ENCODE peak calls at places on chromosomes 7 and 10, in nine cellular contexts. One of them, this sample, is unnamed.

GRCh38 chr10:90470971-90471370 is 386.9 kb downstream of the HTR7 start:
- DNase-seq in activated CD4-positive, alpha-beta T cell treated with anti-CD3 and anti-CD28 coated beads, Interleukin-2, amount 50 U/mL, for 4 hours: no peak
- DNase-seq in left cardiac atrium: no peak
- DNase-seq in activated naive CD8-positive, alpha-beta T cell treated with anti-CD3 and anti-CD28 coated beads, Interleukin-2, amount 50 U/mL, for 24 hours: no peak
- DNase-seq in Caki2: no peak
- DNase-seq in GM12865: no peak
- DNase-seq in stimulated activated CD4-positive, alpha-beta T cell treated with anti-CD3 and anti-CD28 coated beads, Interleukin-12 subunit alpha, Interleukin-12 subunit beta, amount 100 ng/mL, for 48 hours: no peak
- DNase-seq in ascending aorta: no peak
- DNase-seq in fibroblast of lung: no peak
- DNase-seq in this sample: no peak

GRCh38 chr7:47392241-47392759 is 189.6 kb downstream of the TNS3 start:
- DNase-seq in activated CD4-positive, alpha-beta T cell treated with anti-CD3 and anti-CD28 coated beads, Interleukin-2, amount 50 U/mL, for 4 hours: no peak
- DNase-seq in left cardiac atrium: peak; percentile 79
- DNase-seq in activated naive CD8-positive, alpha-beta T cell treated with anti-CD3 and anti-CD28 coated beads, Interleukin-2, amount 50 U/mL, for 24 hours: no peak
- DNase-seq in Caki2: no peak
- DNase-seq in GM12865: no peak
- DNase-seq in stimulated activated CD4-positive, alpha-beta T cell treated with anti-CD3 and anti-CD28 coated beads, Interleukin-12 subunit alpha, Interleukin-12 subunit beta, amount 100 ng/mL, for 48 hours: no peak
- DNase-seq in ascending aorta: peak; percentile 84
- DNase-seq in fibroblast of lung: peak; percentile 98
- DNase-seq in this sample: no peak

GRCh38 chr10:132582795-132583194 is 45.2 kb downstream of the INPP5A start:
- DNase-seq in activated CD4-positive, alpha-beta T cell treated with anti-CD3 and anti-CD28 coated beads, Interleukin-2, amount 50 U/mL, for 4 hours: no peak
- DNase-seq in left cardiac atrium: no peak
- DNase-seq in activated naive CD8-positive, alpha-beta T cell treated with anti-CD3 and anti-CD28 coated beads, Interleukin-2, amount 50 U/mL, for 24 hours: no peak
- DNase-seq in Caki2: no peak
- DNase-seq in GM12865: no peak
- DNase-seq in stimulated activated CD4-positive, alpha-beta T cell treated with anti-CD3 and anti-CD28 coated beads, Interleukin-12 subunit alpha, Interleukin-12 subunit beta, amount 100 ng/mL, for 48 hours: no peak
- DNase-seq in ascending aorta: no peak
- DNase-seq in fibroblast of lung: no peak
- DNase-seq in this sample: no peak

GRCh38 chr10:86691333-86692022 is 23.2 kb downstream of the LDB3 start:
- DNase-seq in activated CD4-positive, alpha-beta T cell treated with anti-CD3 and anti-CD28 coated beads, Interleukin-2, amount 50 U/mL, for 4 hours: no peak
- DNase-seq in left cardiac atrium: no peak
- DNase-seq in activated naive CD8-positive, alpha-beta T cell treated with anti-CD3 and anti-CD28 coated beads, Interleukin-2, amount 50 U/mL, for 24 hours: no peak
- DNase-seq in Caki2: no peak
- DNase-seq in GM12865: no peak
- DNase-seq in stimulated activated CD4-positive, alpha-beta T cell treated with anti-CD3 and anti-CD28 coated beads, Interleukin-12 subunit alpha, Interleukin-12 subunit beta, amount 100 ng/mL, for 48 hours: no peak
- DNase-seq in ascending aorta: no peak
- DNase-seq in fibroblast of lung: no peak
- DNase-seq in this sample: no peak

GRCh38 chr7:26397786-26398435 is 106.2 kb downstream of the SNX10 start:
- DNase-seq in activated CD4-positive, alpha-beta T cell treated with anti-CD3 and anti-CD28 coated beads, Interleukin-2, amount 50 U/mL, for 4 hours: peak; percentile 0
- DNase-seq in left cardiac atrium: peak; percentile 53
- DNase-seq in activated naive CD8-positive, alpha-beta T cell treated with anti-CD3 and anti-CD28 coated beads, Interleukin-2, amount 50 U/mL, for 24 hours: no peak
- DNase-seq in Caki2: no peak
- DNase-seq in GM12865: peak; percentile 54
- DNase-seq in stimulated activated CD4-positive, alpha-beta T cell treated with anti-CD3 and anti-CD28 coated beads, Interleukin-12 subunit alpha, Interleukin-12 subunit beta, amount 100 ng/mL, for 48 hours: no peak
- DNase-seq in ascending aorta: no peak
- DNase-seq in fibroblast of lung: no peak
- DNase-seq in this sample: no peak

GRCh38 chr7:45342236-45342635 is 184.6 kb downstream of the RAMP3 start:
- DNase-seq in activated CD4-positive, alpha-beta T cell treated with anti-CD3 and anti-CD28 coated beads, Interleukin-2, amount 50 U/mL, for 4 hours: no peak
- DNase-seq in left cardiac atrium: no peak
- DNase-seq in activated naive CD8-positive, alpha-beta T cell treated with anti-CD3 and anti-CD28 coated beads, Interleukin-2, amount 50 U/mL, for 24 hours: no peak
- DNase-seq in Caki2: no peak
- DNase-seq in GM12865: no peak
- DNase-seq in stimulated activated CD4-positive, alpha-beta T cell treated with anti-CD3 and anti-CD28 coated beads, Interleukin-12 subunit alpha, Interleukin-12 subunit beta, amount 100 ng/mL, for 48 hours: no peak
- DNase-seq in ascending aorta: no peak
- DNase-seq in fibroblast of lung: no peak
- DNase-seq in this sample: no peak

GRCh38 chr7:150335101-150335773 is 6.2 kb downstream of the RARRES2 start:
- DNase-seq in activated CD4-positive, alpha-beta T cell treated with anti-CD3 and anti-CD28 coated beads, Interleukin-2, amount 50 U/mL, for 4 hours: no peak
- DNase-seq in left cardiac atrium: no peak
- DNase-seq in activated naive CD8-positive, alpha-beta T cell treated with anti-CD3 and anti-CD28 coated beads, Interleukin-2, amount 50 U/mL, for 24 hours: no peak
- DNase-seq in Caki2: no peak
- DNase-seq in GM12865: no peak
- DNase-seq in stimulated activated CD4-positive, alpha-beta T cell treated with anti-CD3 and anti-CD28 coated beads, Interleukin-12 subunit alpha, Interleukin-12 subunit beta, amount 100 ng/mL, for 48 hours: no peak
- DNase-seq in ascending aorta: no peak
- DNase-seq in fibroblast of lung: peak; percentile 85
- DNase-seq in this sample: no peak

GRCh38 chr7:158772916-158773315 is 56.4 kb downstream of the ESYT2 start:
- DNase-seq in activated CD4-positive, alpha-beta T cell treated with anti-CD3 and anti-CD28 coated beads, Interleukin-2, amount 50 U/mL, for 4 hours: no peak
- DNase-seq in left cardiac atrium: no peak
- DNase-seq in activated naive CD8-positive, alpha-beta T cell treated with anti-CD3 and anti-CD28 coated beads, Interleukin-2, amount 50 U/mL, for 24 hours: no peak
- DNase-seq in Caki2: no peak
- DNase-seq in GM12865: no peak
- DNase-seq in stimulated activated CD4-positive, alpha-beta T cell treated with anti-CD3 and anti-CD28 coated beads, Interleukin-12 subunit alpha, Interleukin-12 subunit beta, amount 100 ng/mL, for 48 hours: no peak
- DNase-seq in ascending aorta: no peak
- DNase-seq in fibroblast of lung: no peak
- DNase-seq in this sample: no peak

GRCh38 chr10:124345521-124345920 is 73.2 kb downstream of the OAT start:
- DNase-seq in activated CD4-positive, alpha-beta T cell treated with anti-CD3 and anti-CD28 coated beads, Interleukin-2, amount 50 U/mL, for 4 hours: no peak
- DNase-seq in left cardiac atrium: no peak
- DNase-seq in activated naive CD8-positive, alpha-beta T cell treated with anti-CD3 and anti-CD28 coated beads, Interleukin-2, amount 50 U/mL, for 24 hours: no peak
- DNase-seq in Caki2: no peak
- DNase-seq in GM12865: no peak
- DNase-seq in stimulated activated CD4-positive, alpha-beta T cell treated with anti-CD3 and anti-CD28 coated beads, Interleukin-12 subunit alpha, Interleukin-12 subunit beta, amount 100 ng/mL, for 48 hours: no peak
- DNase-seq in ascending aorta: no peak
- DNase-seq in fibroblast of lung: no peak
- DNase-seq in this sample: no peak

GRCh38 chr7:123351506-123352225 is 151.9 kb upstream of the SLC13A1 start:
- DNase-seq in activated CD4-positive, alpha-beta T cell treated with anti-CD3 and anti-CD28 coated beads, Interleukin-2, amount 50 U/mL, for 4 hours: no peak
- DNase-seq in left cardiac atrium: no peak
- DNase-seq in activated naive CD8-positive, alpha-beta T cell treated with anti-CD3 and anti-CD28 coated beads, Interleukin-2, amount 50 U/mL, for 24 hours: no peak
- DNase-seq in Caki2: peak; percentile 33
- DNase-seq in GM12865: no peak
- DNase-seq in stimulated activated CD4-positive, alpha-beta T cell treated with anti-CD3 and anti-CD28 coated beads, Interleukin-12 subunit alpha, Interleukin-12 subunit beta, amount 100 ng/mL, for 48 hours: no peak
- DNase-seq in ascending aorta: no peak
- DNase-seq in fibroblast of lung: no peak
- DNase-seq in this sample: no peak

GRCh38 chr7:27129729-27130539 is 623 bp downstream of the HOXA4 start:
- DNase-seq in activated CD4-positive, alpha-beta T cell treated with anti-CD3 and anti-CD28 coated beads, Interleukin-2, amount 50 U/mL, for 4 hours: no peak
- DNase-seq in left cardiac atrium: no peak
- DNase-seq in activated naive CD8-positive, alpha-beta T cell treated with anti-CD3 and anti-CD28 coated beads, Interleukin-2, amount 50 U/mL, for 24 hours: no peak
- DNase-seq in Caki2: peak; percentile 28
- DNase-seq in GM12865: no peak
- DNase-seq in stimulated activated CD4-positive, alpha-beta T cell treated with anti-CD3 and anti-CD28 coated beads, Interleukin-12 subunit alpha, Interleukin-12 subunit beta, amount 100 ng/mL, for 48 hours: no peak
- DNase-seq in ascending aorta: peak; percentile 72
- DNase-seq in fibroblast of lung: peak; percentile 29
- DNase-seq in this sample: no peak

GRCh38 chr7:119802147-119802546 is 470.8 kb upstream of the KCND2 start:
- DNase-seq in activated CD4-positive, alpha-beta T cell treated with anti-CD3 and anti-CD28 coated beads, Interleukin-2, amount 50 U/mL, for 4 hours: no peak
- DNase-seq in left cardiac atrium: no peak
- DNase-seq in activated naive CD8-positive, alpha-beta T cell treated with anti-CD3 and anti-CD28 coated beads, Interleukin-2, amount 50 U/mL, for 24 hours: no peak
- DNase-seq in Caki2: no peak
- DNase-seq in GM12865: no peak
- DNase-seq in stimulated activated CD4-positive, alpha-beta T cell treated with anti-CD3 and anti-CD28 coated beads, Interleukin-12 subunit alpha, Interleukin-12 subunit beta, amount 100 ng/mL, for 48 hours: no peak
- DNase-seq in ascending aorta: no peak
- DNase-seq in fibroblast of lung: peak; percentile 9
- DNase-seq in this sample: no peak

GRCh38 chr7:47931788-47932425 is 16.4 kb downstream of the PKD1L1 start:
- DNase-seq in activated CD4-positive, alpha-beta T cell treated with anti-CD3 and anti-CD28 coated beads, Interleukin-2, amount 50 U/mL, for 4 hours: no peak
- DNase-seq in left cardiac atrium: no peak
- DNase-seq in activated naive CD8-positive, alpha-beta T cell treated with anti-CD3 and anti-CD28 coated beads, Interleukin-2, amount 50 U/mL, for 24 hours: no peak
- DNase-seq in Caki2: no peak
- DNase-seq in GM12865: no peak
- DNase-seq in stimulated activated CD4-positive, alpha-beta T cell treated with anti-CD3 and anti-CD28 coated beads, Interleukin-12 subunit alpha, Interleukin-12 subunit beta, amount 100 ng/mL, for 48 hours: no peak
- DNase-seq in ascending aorta: no peak
- DNase-seq in fibroblast of lung: peak; percentile 83
- DNase-seq in this sample: no peak

GRCh38 chr7:51011710-51012350 is 229.1 kb upstream of the GRB10 start:
- DNase-seq in activated CD4-positive, alpha-beta T cell treated with anti-CD3 and anti-CD28 coated beads, Interleukin-2, amount 50 U/mL, for 4 hours: no peak
- DNase-seq in left cardiac atrium: no peak
- DNase-seq in activated naive CD8-positive, alpha-beta T cell treated with anti-CD3 and anti-CD28 coated beads, Interleukin-2, amount 50 U/mL, for 24 hours: no peak
- DNase-seq in Caki2: no peak
- DNase-seq in GM12865: no peak
- DNase-seq in stimulated activated CD4-positive, alpha-beta T cell treated with anti-CD3 and anti-CD28 coated beads, Interleukin-12 subunit alpha, Interleukin-12 subunit beta, amount 100 ng/mL, for 48 hours: no peak
- DNase-seq in ascending aorta: no peak
- DNase-seq in fibroblast of lung: no peak
- DNase-seq in this sample: no peak

GRCh38 chr10:130956251-130956650 is 355.3 kb downstream of the TCERG1L start:
- DNase-seq in activated CD4-positive, alpha-beta T cell treated with anti-CD3 and anti-CD28 coated beads, Interleukin-2, amount 50 U/mL, for 4 hours: no peak
- DNase-seq in left cardiac atrium: no peak
- DNase-seq in activated naive CD8-positive, alpha-beta T cell treated with anti-CD3 and anti-CD28 coated beads, Interleukin-2, amount 50 U/mL, for 24 hours: no peak
- DNase-seq in Caki2: no peak
- DNase-seq in GM12865: no peak
- DNase-seq in stimulated activated CD4-positive, alpha-beta T cell treated with anti-CD3 and anti-CD28 coated beads, Interleukin-12 subunit alpha, Interleukin-12 subunit beta, amount 100 ng/mL, for 48 hours: no peak
- DNase-seq in ascending aorta: no peak
- DNase-seq in fibroblast of lung: no peak
- DNase-seq in this sample: no peak

GRCh38 chr7:73976761-73977625 is 51.0 kb upstream of the ELN start:
- DNase-seq in activated CD4-positive, alpha-beta T cell treated with anti-CD3 and anti-CD28 coated beads, Interleukin-2, amount 50 U/mL, for 4 hours: no peak
- DNase-seq in left cardiac atrium: no peak
- DNase-seq in activated naive CD8-positive, alpha-beta T cell treated with anti-CD3 and anti-CD28 coated beads, Interleukin-2, amount 50 U/mL, for 24 hours: no peak
- DNase-seq in Caki2: no peak
- DNase-seq in GM12865: no peak
- DNase-seq in stimulated activated CD4-positive, alpha-beta T cell treated with anti-CD3 and anti-CD28 coated beads, Interleukin-12 subunit alpha, Interleukin-12 subunit beta, amount 100 ng/mL, for 48 hours: no peak
- DNase-seq in ascending aorta: peak; percentile 59
- DNase-seq in fibroblast of lung: no peak
- DNase-seq in this sample: no peak

GRCh38 chr10:62072901-62073300 is 171.4 kb downstream of the ARID5B start:
- DNase-seq in activated CD4-positive, alpha-beta T cell treated with anti-CD3 and anti-CD28 coated beads, Interleukin-2, amount 50 U/mL, for 4 hours: no peak
- DNase-seq in left cardiac atrium: no peak
- DNase-seq in activated naive CD8-positive, alpha-beta T cell treated with anti-CD3 and anti-CD28 coated beads, Interleukin-2, amount 50 U/mL, for 24 hours: no peak
- DNase-seq in Caki2: no peak
- DNase-seq in GM12865: no peak
- DNase-seq in stimulated activated CD4-positive, alpha-beta T cell treated with anti-CD3 and anti-CD28 coated beads, Interleukin-12 subunit alpha, Interleukin-12 subunit beta, amount 100 ng/mL, for 48 hours: no peak
- DNase-seq in ascending aorta: no peak
- DNase-seq in fibroblast of lung: peak; percentile 84
- DNase-seq in this sample: no peak

GRCh38 chr10:72242675-72243074 is 26.6 kb upstream of the ASCC1 start:
- DNase-seq in activated CD4-positive, alpha-beta T cell treated with anti-CD3 and anti-CD28 coated beads, Interleukin-2, amount 50 U/mL, for 4 hours: no peak
- DNase-seq in left cardiac atrium: peak; percentile 76
- DNase-seq in activated naive CD8-positive, alpha-beta T cell treated with anti-CD3 and anti-CD28 coated beads, Interleukin-2, amount 50 U/mL, for 24 hours: peak; percentile 48
- DNase-seq in Caki2: no peak
- DNase-seq in GM12865: no peak
- DNase-seq in stimulated activated CD4-positive, alpha-beta T cell treated with anti-CD3 and anti-CD28 coated beads, Interleukin-12 subunit alpha, Interleukin-12 subunit beta, amount 100 ng/mL, for 48 hours: no peak
- DNase-seq in ascending aorta: peak; percentile 85
- DNase-seq in fibroblast of lung: peak; percentile 72
- DNase-seq in this sample: no peak

GRCh38 chr10:68878463-68878862 is 22.7 kb upstream of the DDX50 start:
- DNase-seq in activated CD4-positive, alpha-beta T cell treated with anti-CD3 and anti-CD28 coated beads, Interleukin-2, amount 50 U/mL, for 4 hours: no peak
- DNase-seq in left cardiac atrium: no peak
- DNase-seq in activated naive CD8-positive, alpha-beta T cell treated with anti-CD3 and anti-CD28 coated beads, Interleukin-2, amount 50 U/mL, for 24 hours: no peak
- DNase-seq in Caki2: no peak
- DNase-seq in GM12865: no peak
- DNase-seq in stimulated activated CD4-positive, alpha-beta T cell treated with anti-CD3 and anti-CD28 coated beads, Interleukin-12 subunit alpha, Interleukin-12 subunit beta, amount 100 ng/mL, for 48 hours: no peak
- DNase-seq in ascending aorta: no peak
- DNase-seq in fibroblast of lung: no peak
- DNase-seq in this sample: no peak

GRCh38 chr10:91700788-91701444 is 68.0 kb upstream of the PPP1R3C start:
- DNase-seq in activated CD4-positive, alpha-beta T cell treated with anti-CD3 and anti-CD28 coated beads, Interleukin-2, amount 50 U/mL, for 4 hours: no peak
- DNase-seq in left cardiac atrium: no peak
- DNase-seq in activated naive CD8-positive, alpha-beta T cell treated with anti-CD3 and anti-CD28 coated beads, Interleukin-2, amount 50 U/mL, for 24 hours: no peak
- DNase-seq in Caki2: no peak
- DNase-seq in GM12865: no peak
- DNase-seq in stimulated activated CD4-positive, alpha-beta T cell treated with anti-CD3 and anti-CD28 coated beads, Interleukin-12 subunit alpha, Interleukin-12 subunit beta, amount 100 ng/mL, for 48 hours: no peak
- DNase-seq in ascending aorta: no peak
- DNase-seq in fibroblast of lung: peak; percentile 78
- DNase-seq in this sample: no peak

GRCh38 chr7:88226886-88227516 is 7.2 kb upstream of the SRI start:
- DNase-seq in activated CD4-positive, alpha-beta T cell treated with anti-CD3 and anti-CD28 coated beads, Interleukin-2, amount 50 U/mL, for 4 hours: no peak
- DNase-seq in left cardiac atrium: no peak
- DNase-seq in activated naive CD8-positive, alpha-beta T cell treated with anti-CD3 and anti-CD28 coated beads, Interleukin-2, amount 50 U/mL, for 24 hours: no peak
- DNase-seq in Caki2: peak; percentile 98
- DNase-seq in GM12865: no peak
- DNase-seq in stimulated activated CD4-positive, alpha-beta T cell treated with anti-CD3 and anti-CD28 coated beads, Interleukin-12 subunit alpha, Interleukin-12 subunit beta, amount 100 ng/mL, for 48 hours: no peak
- DNase-seq in ascending aorta: no peak
- DNase-seq in fibroblast of lung: peak; percentile 74
- DNase-seq in this sample: no peak

GRCh38 chr10:43013065-43013464 is 63.8 kb upstream of the RET start:
- DNase-seq in activated CD4-positive, alpha-beta T cell treated with anti-CD3 and anti-CD28 coated beads, Interleukin-2, amount 50 U/mL, for 4 hours: no peak
- DNase-seq in left cardiac atrium: no peak
- DNase-seq in activated naive CD8-positive, alpha-beta T cell treated with anti-CD3 and anti-CD28 coated beads, Interleukin-2, amount 50 U/mL, for 24 hours: no peak
- DNase-seq in Caki2: no peak
- DNase-seq in GM12865: no peak
- DNase-seq in stimulated activated CD4-positive, alpha-beta T cell treated with anti-CD3 and anti-CD28 coated beads, Interleukin-12 subunit alpha, Interleukin-12 subunit beta, amount 100 ng/mL, for 48 hours: no peak
- DNase-seq in ascending aorta: no peak
- DNase-seq in fibroblast of lung: no peak
- DNase-seq in this sample: no peak

GRCh38 chr7:112184455-112184854 is 21.7 kb downstream of the DOCK4 start:
- DNase-seq in activated CD4-positive, alpha-beta T cell treated with anti-CD3 and anti-CD28 coated beads, Interleukin-2, amount 50 U/mL, for 4 hours: no peak
- DNase-seq in left cardiac atrium: no peak
- DNase-seq in activated naive CD8-positive, alpha-beta T cell treated with anti-CD3 and anti-CD28 coated beads, Interleukin-2, amount 50 U/mL, for 24 hours: no peak
- DNase-seq in Caki2: no peak
- DNase-seq in GM12865: no peak
- DNase-seq in stimulated activated CD4-positive, alpha-beta T cell treated with anti-CD3 and anti-CD28 coated beads, Interleukin-12 subunit alpha, Interleukin-12 subunit beta, amount 100 ng/mL, for 48 hours: no peak
- DNase-seq in ascending aorta: no peak
- DNase-seq in fibroblast of lung: no peak
- DNase-seq in this sample: no peak

GRCh38 chr10:83987216-83987615 is 152.1 kb upstream of the GHITM start:
- DNase-seq in activated CD4-positive, alpha-beta T cell treated with anti-CD3 and anti-CD28 coated beads, Interleukin-2, amount 50 U/mL, for 4 hours: no peak
- DNase-seq in left cardiac atrium: no peak
- DNase-seq in activated naive CD8-positive, alpha-beta T cell treated with anti-CD3 and anti-CD28 coated beads, Interleukin-2, amount 50 U/mL, for 24 hours: no peak
- DNase-seq in Caki2: no peak
- DNase-seq in GM12865: no peak
- DNase-seq in stimulated activated CD4-positive, alpha-beta T cell treated with anti-CD3 and anti-CD28 coated beads, Interleukin-12 subunit alpha, Interleukin-12 subunit beta, amount 100 ng/mL, for 48 hours: no peak
- DNase-seq in ascending aorta: no peak
- DNase-seq in fibroblast of lung: no peak
- DNase-seq in this sample: no peak

GRCh38 chr10:99368646-99369045 is 39.5 kb downstream of the CNNM1 start:
- DNase-seq in activated CD4-positive, alpha-beta T cell treated with anti-CD3 and anti-CD28 coated beads, Interleukin-2, amount 50 U/mL, for 4 hours: no peak
- DNase-seq in left cardiac atrium: no peak
- DNase-seq in activated naive CD8-positive, alpha-beta T cell treated with anti-CD3 and anti-CD28 coated beads, Interleukin-2, amount 50 U/mL, for 24 hours: no peak
- DNase-seq in Caki2: peak; percentile 36
- DNase-seq in GM12865: no peak
- DNase-seq in stimulated activated CD4-positive, alpha-beta T cell treated with anti-CD3 and anti-CD28 coated beads, Interleukin-12 subunit alpha, Interleukin-12 subunit beta, amount 100 ng/mL, for 48 hours: no peak
- DNase-seq in ascending aorta: no peak
- DNase-seq in fibroblast of lung: peak; percentile 62
- DNase-seq in this sample: no peak

This sample was measured in activated T-cell treated with anti-CD3 and anti-CD28 coated beads for 1 hour.